ENCODE peak calls at places on chromosomes 16 and 17, in seven cellular contexts. Q, C, A, M, V, H and P are unnamed samples.

GRCh38 chr16:52816993-52817392 is 235.7 kb downstream of the CHD9NB start:
- DNase-seq in C (no peak), Q (no peak), M (no peak), A (no peak), V (no peak), H (no peak), P (no peak)

GRCh38 chr17:50632637-50633036 is 2.0 kb upstream of the ABCC3 start:
- DNase-seq in M (no peak), A (no peak), H (no peak), V (no peak), C (no peak), Q (no peak), P (no peak)

GRCh38 chr17:80861892-80862291 is 129.7 kb upstream of the CHMP6 start:
- DNase-seq in A (peak; percentile 61), Q (peak; percentile 14), H (peak; percentile 16), M (peak; percentile 83), V (no peak), C (no peak), P (peak; percentile 64)

GRCh38 chr16:13100970-13101369 is 199.6 kb downstream of the SHISA9 start:
- DNase-seq in C (no peak), V (no peak), Q (no peak), M (no peak), A (no peak), H (no peak), P (no peak)

GRCh38 chr17:57004944-57005579 is 27.1 kb downstream of the SCPEP1 start:
- DNase-seq in M (peak; percentile 67), H (no peak), C (peak; percentile 68), Q (no peak), V (no peak), A (no peak), P (no peak)

GRCh38 chr17:27456681-27457404 is 595 bp downstream of the KSR1 start:
- DNase-seq in M (peak; percentile 65), A (no peak), H (no peak), Q (no peak), V (no peak), C (peak; percentile 12), P (no peak)

GRCh38 chr17:6061290-6061689 is 8.9 kb upstream of the WSCD1 start:
- DNase-seq in M (no peak), Q (peak; percentile 75), C (no peak), V (no peak), A (peak; percentile 45), H (no peak), P (peak; percentile 17)

GRCh38 chr17:1413281-1413791 is 13.3 kb upstream of the YWHAE start:
- DNase-seq in V (no peak), A (peak; percentile 68), Q (peak; percentile 90), M (no peak), C (no peak), H (no peak), P (peak; percentile 79)

GRCh38 chr17:70503449-70503848 is 334.1 kb downstream of the KCNJ2 start:
- DNase-seq in V (no peak), C (no peak), M (no peak), H (no peak), Q (no peak), A (no peak), P (no peak)

GRCh38 chr16:79380990-79381389 is 219.5 kb downstream of the MAF start:
- DNase-seq in H (no peak), M (no peak), C (no peak), V (no peak), A (no peak), Q (no peak), P (peak; percentile 13)

GRCh38 chr17:2542456-2542855 is 30.8 kb upstream of the METTL16 start:
- DNase-seq in Q (no peak), M (no peak), C (no peak), A (no peak), V (no peak), H (no peak), P (no peak)

GRCh38 chr17:21214777-21215541 is 998 bp upstream of the TMEM11 start:
- DNase-seq in H (no peak), C (no peak), V (no peak), Q (no peak), A (peak; percentile 33), M (peak; percentile 91), P (peak; percentile 54)

GRCh38 chr17:18323507-18324139 is 8.5 kb downstream of the SMCR8 start:
- DNase-seq in M (no peak), Q (no peak), A (no peak), C (no peak), H (no peak), V (no peak), P (no peak)

GRCh38 chr16:70647461-70648359 is 1.4 kb downstream of the IL34 start:
- DNase-seq in A (no peak), Q (no peak), H (no peak), C (no peak), M (no peak), V (no peak), P (no peak)

GRCh38 chr17:63995626-63996025 is 2.5 kb upstream of the PRR29 start:
- DNase-seq in M (peak; percentile 48), A (no peak), H (no peak), Q (no peak), V (no peak), C (no peak), P (no peak)

GRCh38 chr17:71084219-71084618 is 914.9 kb downstream of the KCNJ2 start:
- DNase-seq in C (no peak), Q (peak; percentile 47), V (no peak), A (peak; percentile 74), M (peak; percentile 94), H (no peak), P (peak; percentile 36)

GRCh38 chr17:7846765-7847661 is 7.9 kb upstream of the TMEM88 start:
- DNase-seq in C (no peak), A (no peak), Q (no peak), H (no peak), M (peak; percentile 38), V (no peak), P (no peak)

GRCh38 chr16:25570131-25570530 is 121.6 kb upstream of the HS3ST4 start:
- DNase-seq in V (no peak), Q (no peak), A (no peak), M (no peak), H (no peak), C (no peak), P (no peak)

GRCh38 chr17:6796887-6797490 is 21.0 kb downstream of the FBXO39 start:
- DNase-seq in C (no peak), M (no peak), Q (peak; percentile 22), A (peak; percentile 58), H (no peak), V (no peak), P (no peak)

GRCh38 chr16:87541004-87541881 is 48.4 kb upstream of the ZCCHC14 start:
- DNase-seq in Q (peak; percentile 41), A (peak; percentile 55), C (no peak), M (no peak), H (no peak), V (no peak), P (peak; percentile 96)

GRCh38 chr16:81582655-81583441 is 138.2 kb downstream of the CMIP start:
- DNase-seq in A (no peak), M (peak; percentile 69), Q (no peak), V (peak; percentile 21), C (no peak), H (no peak), P (peak; percentile 30)

GRCh38 chr16:54286067-54286329 is 589 bp downstream of the IRX3 start:
- DNase-seq in M (no peak), Q (no peak), H (no peak), A (no peak), V (no peak), C (no peak), P (no peak)

GRCh38 chr16:19804538-19805323 is 79.9 kb downstream of the GPRC5B start:
- DNase-seq in H (no peak), C (no peak), V (no peak), Q (no peak), M (peak; percentile 70), A (no peak), P (no peak)

GRCh38 chr16:50261160-50261706 is 5.1 kb upstream of the ADCY7 start:
- DNase-seq in C (no peak), H (no peak), V (no peak), A (no peak), M (peak; percentile 35), Q (no peak), P (no peak)

GRCh38 chr16:74325331-74325730 is 28.7 kb downstream of the PSMD7 start:
- DNase-seq in C (no peak), A (no peak), M (no peak), H (no peak), Q (no peak), V (no peak), P (no peak)

GRCh38 chr17:62921837-62922236 is 44.2 kb upstream of the TANC2 start:
- DNase-seq in C (no peak), M (no peak), Q (no peak), H (no peak), A (no peak), V (no peak), P (no peak)

GRCh38 chr16:67150833-67151396 is at the start of gene B3GNT9:
- DNase-seq in M (peak; percentile 92), H (no peak), A (peak; percentile 83), Q (peak; percentile 71), V (no peak), C (no peak), P (peak; percentile 82)

GRCh38 chr17:55279788-55280579 is 15.2 kb downstream of the HLF start:
- DNase-seq in H (no peak), V (no peak), Q (no peak), M (no peak), A (no peak), C (no peak), P (no peak)

GRCh38 chr16:75580-76501 is 2.2 kb upstream of the MPG start:
- DNase-seq in C (no peak), V (no peak), Q (peak; percentile 92), H (no peak), M (peak; percentile 90), A (peak; percentile 84), P (peak; percentile 97)

GRCh38 chr17:48609754-48610281 is 999 bp downstream of the HOXB7 start:
- DNase-seq in Q (peak; percentile 10), A (no peak), V (no peak), M (peak; percentile 64), C (no peak), H (no peak), P (no peak)

GRCh38 chr17:3935825-3936355 is 19.6 kb upstream of the P2RX1 start:
- DNase-seq in C (no peak), H (no peak), V (no peak), M (no peak), Q (peak; percentile 79), A (peak; percentile 59), P (peak; percentile 20)

GRCh38 chr16:58196898-58197313 is 1.0 kb downstream of the CSNK2A2 start:
- DNase-seq in H (no peak), A (peak; percentile 29), M (peak; percentile 55), V (no peak), Q (peak; percentile 33), C (no peak), P (peak; percentile 14)

GRCh38 chr16:67268136-67268579 is 11.2 kb upstream of the PLEKHG4 start:
- DNase-seq in H (no peak), A (peak; percentile 97), Q (peak; percentile 95), V (no peak), M (peak; percentile 78), C (no peak), P (peak; percentile 92)

GRCh38 chr17:8337802-8338744 is 1.6 kb upstream of the ODF4 start:
- DNase-seq in H (no peak), V (no peak), C (no peak), Q (no peak), M (peak; percentile 72), A (no peak), P (peak; percentile 30)

GRCh38 chr17:77709594-77709993 is 248.9 kb upstream of the TNRC6C start:
- DNase-seq in A (no peak), V (no peak), Q (no peak), M (peak; percentile 39), C (no peak), H (no peak), P (no peak)